ENCODE peak calls at places on chromosomes 3 and 15, in six cellular contexts. One of them, this sample, is unnamed.

GRCh38 chr15:80586141-80586540 is 109.0 kb upstream of the ABHD17C start:
- DNase-seq in mesenchymal stem cell: no peak
- DNase-seq in neuronal stem cell: no peak
- DNase-seq in H9: no peak
- DNase-seq in IMR-90: no peak
- DNase-seq in mesendoderm: no peak
- DNase-seq in this sample: no peak

GRCh38 chr3:157406376-157406775 is 30.3 kb upstream of the PTX3 start:
- DNase-seq in mesenchymal stem cell: no peak
- DNase-seq in neuronal stem cell: no peak
- DNase-seq in H9: no peak
- DNase-seq in IMR-90: no peak
- DNase-seq in mesendoderm: no peak
- DNase-seq in this sample: no peak

GRCh38 chr3:40768536-40768935 is 243.8 kb downstream of the ZNF621 start:
- DNase-seq in mesenchymal stem cell: peak
- DNase-seq in neuronal stem cell: no peak
- DNase-seq in H9: no peak
- DNase-seq in IMR-90: no peak
- DNase-seq in mesendoderm: no peak
- DNase-seq in this sample: no peak

GRCh38 chr3:44885618-44886017 is 11.2 kb downstream of the TGM4 start:
- DNase-seq in mesenchymal stem cell: peak
- DNase-seq in neuronal stem cell: no peak
- DNase-seq in H9: no peak
- DNase-seq in IMR-90: peak
- DNase-seq in mesendoderm: peak
- DNase-seq in this sample: no peak

GRCh38 chr3:161266731-161267150 is 45.6 kb downstream of the NMD3 start:
- DNase-seq in mesenchymal stem cell: peak
- DNase-seq in neuronal stem cell: no peak
- DNase-seq in H9: no peak
- DNase-seq in IMR-90: peak
- DNase-seq in mesendoderm: no peak
- DNase-seq in this sample: no peak

GRCh38 chr15:85646538-85647091 is 148.1 kb downstream of the KLHL25 start:
- DNase-seq in mesenchymal stem cell: peak
- DNase-seq in neuronal stem cell: no peak
- DNase-seq in H9: no peak
- DNase-seq in IMR-90: peak
- DNase-seq in mesendoderm: peak
- DNase-seq in this sample: no peak

GRCh38 chr15:82934100-82934880 is 18.2 kb downstream of the HOMER2 start:
- DNase-seq in mesenchymal stem cell: no peak
- DNase-seq in neuronal stem cell: no peak
- DNase-seq in H9: no peak
- DNase-seq in IMR-90: no peak
- DNase-seq in mesendoderm: no peak
- DNase-seq in this sample: no peak

GRCh38 chr3:7978104-7978457 is 523.5 kb upstream of the LMCD1 start:
- DNase-seq in mesenchymal stem cell: no peak
- DNase-seq in neuronal stem cell: peak
- DNase-seq in H9: no peak
- DNase-seq in IMR-90: no peak
- DNase-seq in mesendoderm: no peak
- DNase-seq in this sample: no peak

GRCh38 chr15:60660290-60661051 is 181.5 kb upstream of the ICE2 start:
- DNase-seq in mesenchymal stem cell: peak
- DNase-seq in neuronal stem cell: no peak
- DNase-seq in H9: no peak
- DNase-seq in IMR-90: peak
- DNase-seq in mesendoderm: no peak
- DNase-seq in this sample: no peak

GRCh38 chr15:74788716-74789151 is 6.9 kb downstream of the CSK start:
- DNase-seq in mesenchymal stem cell: no peak
- DNase-seq in neuronal stem cell: no peak
- DNase-seq in H9: no peak
- DNase-seq in IMR-90: no peak
- DNase-seq in mesendoderm: no peak
- DNase-seq in this sample: no peak

GRCh38 chr15:83658406-83658805 is 4.5 kb downstream of the ADAMTSL3 start:
- DNase-seq in mesenchymal stem cell: no peak
- DNase-seq in neuronal stem cell: no peak
- DNase-seq in H9: no peak
- DNase-seq in IMR-90: no peak
- DNase-seq in mesendoderm: no peak
- DNase-seq in this sample: no peak

GRCh38 chr15:34436956-34437442 is 609 bp downstream of the GOLGA8A start:
- DNase-seq in mesenchymal stem cell: peak
- DNase-seq in neuronal stem cell: peak
- DNase-seq in H9: peak
- DNase-seq in IMR-90: peak
- DNase-seq in mesendoderm: peak
- DNase-seq in this sample: peak

GRCh38 chr3:179037361-179037760 is 34.2 kb downstream of the ZMAT3 start:
- DNase-seq in mesenchymal stem cell: peak
- DNase-seq in neuronal stem cell: no peak
- DNase-seq in H9: peak
- DNase-seq in IMR-90: peak
- DNase-seq in mesendoderm: peak
- DNase-seq in this sample: no peak

GRCh38 chr3:134449277-134449676 is 36.5 kb downstream of the ANAPC13 start:
- DNase-seq in mesenchymal stem cell: peak
- DNase-seq in neuronal stem cell: no peak
- DNase-seq in H9: peak
- DNase-seq in IMR-90: peak
- DNase-seq in mesendoderm: peak
- DNase-seq in this sample: peak
- H2BK15ac ChIP-seq in mesenchymal stem cell: peak
- H2BK15ac ChIP-seq in neuronal stem cell: no peak
- H2BK15ac ChIP-seq in H9: no peak
- H2BK15ac ChIP-seq in IMR-90: peak
- H2BK15ac ChIP-seq in mesendoderm: no peak
- H2BK15ac ChIP-seq in this sample: peak

GRCh38 chr3:54696313-54696712 is 231.5 kb downstream of the LRTM1 start:
- DNase-seq in mesenchymal stem cell: peak
- DNase-seq in neuronal stem cell: no peak
- DNase-seq in H9: no peak
- DNase-seq in IMR-90: no peak
- DNase-seq in mesendoderm: no peak
- DNase-seq in this sample: no peak
- H2BK15ac ChIP-seq in mesenchymal stem cell: no peak
- H2BK15ac ChIP-seq in neuronal stem cell: no peak
- H2BK15ac ChIP-seq in H9: no peak
- H2BK15ac ChIP-seq in IMR-90: no peak
- H2BK15ac ChIP-seq in mesendoderm: no peak
- H2BK15ac ChIP-seq in this sample: no peak

GRCh38 chr3:114435733-114436132 is 141.9 kb downstream of the TIGIT start:
- DNase-seq in mesenchymal stem cell: no peak
- DNase-seq in neuronal stem cell: no peak
- DNase-seq in H9: no peak
- DNase-seq in IMR-90: peak
- DNase-seq in mesendoderm: no peak
- DNase-seq in this sample: no peak

GRCh38 chr3:114439279-114439678 is 145.5 kb downstream of the TIGIT start:
- DNase-seq in mesenchymal stem cell: peak
- DNase-seq in neuronal stem cell: no peak
- DNase-seq in H9: no peak
- DNase-seq in IMR-90: peak
- DNase-seq in mesendoderm: peak
- DNase-seq in this sample: no peak

GRCh38 chr3:114440700-114441099 is 146.9 kb downstream of the TIGIT start:
- DNase-seq in mesenchymal stem cell: no peak
- DNase-seq in neuronal stem cell: no peak
- DNase-seq in H9: no peak
- DNase-seq in IMR-90: no peak
- DNase-seq in mesendoderm: no peak
- DNase-seq in this sample: no peak

GRCh38 chr3:114436182-114436581 is 142.4 kb downstream of the TIGIT start:
- DNase-seq in mesenchymal stem cell: no peak
- DNase-seq in neuronal stem cell: no peak
- DNase-seq in H9: no peak
- DNase-seq in IMR-90: no peak
- DNase-seq in mesendoderm: no peak
- DNase-seq in this sample: no peak

DNA sequence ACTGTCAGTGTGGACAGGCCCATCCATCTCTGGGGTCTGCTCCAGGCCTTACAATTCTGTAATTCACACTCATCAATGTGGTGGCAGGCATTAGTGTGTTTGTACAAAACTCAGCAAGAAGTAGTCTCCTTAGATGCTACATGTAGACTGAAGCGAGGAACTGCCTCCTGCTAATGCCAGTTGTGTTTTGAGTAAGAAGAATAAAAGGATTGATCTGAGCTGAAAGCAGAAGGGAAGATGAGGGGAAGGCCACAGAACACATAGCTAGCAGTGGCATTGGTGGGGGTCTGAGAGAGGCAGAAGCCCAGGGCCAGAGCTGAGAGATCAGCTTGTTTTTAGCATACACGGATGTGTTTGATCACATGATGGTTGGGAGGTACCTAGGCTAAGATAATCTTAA is 144.1 kb downstream of the TIGIT start:
- DNase-seq in mesenchymal stem cell: no peak
- DNase-seq in neuronal stem cell: no peak
- DNase-seq in H9: no peak
- DNase-seq in IMR-90: no peak
- DNase-seq in mesendoderm: no peak
- DNase-seq in this sample: no peak
- H2BK15ac ChIP-seq in mesenchymal stem cell: no peak
- H2BK15ac ChIP-seq in neuronal stem cell: no peak
- H2BK15ac ChIP-seq in H9: no peak
- H2BK15ac ChIP-seq in IMR-90: no peak
- H2BK15ac ChIP-seq in mesendoderm: no peak
- H2BK15ac ChIP-seq in this sample: no peak

GRCh38 chr3:171353423-171353822 is 106.8 kb downstream of the TNIK start:
- DNase-seq in mesenchymal stem cell: no peak
- DNase-seq in neuronal stem cell: no peak
- DNase-seq in H9: no peak
- DNase-seq in IMR-90: peak
- DNase-seq in mesendoderm: no peak
- DNase-seq in this sample: no peak

GRCh38 chr3:171351676-171352075 is 108.5 kb downstream of the TNIK start:
- DNase-seq in mesenchymal stem cell: peak
- DNase-seq in neuronal stem cell: no peak
- DNase-seq in H9: no peak
- DNase-seq in IMR-90: peak
- DNase-seq in mesendoderm: no peak
- DNase-seq in this sample: no peak

GRCh38 chr3:171354049-171354705 is 106.0 kb downstream of the TNIK start:
- DNase-seq in mesenchymal stem cell: no peak
- DNase-seq in neuronal stem cell: no peak
- DNase-seq in H9: no peak
- DNase-seq in IMR-90: no peak
- DNase-seq in mesendoderm: no peak
- DNase-seq in this sample: no peak

GRCh38 chr3:171350364-171350763 is 109.8 kb downstream of the TNIK start:
- DNase-seq in mesenchymal stem cell: no peak
- DNase-seq in neuronal stem cell: no peak
- DNase-seq in H9: no peak
- DNase-seq in IMR-90: no peak
- DNase-seq in mesendoderm: no peak
- DNase-seq in this sample: no peak

GRCh38 chr3:171352387-171352935 is 107.7 kb downstream of the TNIK start:
- DNase-seq in mesenchymal stem cell: no peak
- DNase-seq in neuronal stem cell: no peak
- DNase-seq in H9: no peak
- DNase-seq in IMR-90: no peak
- DNase-seq in mesendoderm: no peak
- DNase-seq in this sample: no peak
- H2BK15ac ChIP-seq in mesenchymal stem cell: no peak
- H2BK15ac ChIP-seq in neuronal stem cell: no peak
- H2BK15ac ChIP-seq in H9: no peak
- H2BK15ac ChIP-seq in IMR-90: no peak
- H2BK15ac ChIP-seq in mesendoderm: no peak
- H2BK15ac ChIP-seq in this sample: no peak

DNA sequence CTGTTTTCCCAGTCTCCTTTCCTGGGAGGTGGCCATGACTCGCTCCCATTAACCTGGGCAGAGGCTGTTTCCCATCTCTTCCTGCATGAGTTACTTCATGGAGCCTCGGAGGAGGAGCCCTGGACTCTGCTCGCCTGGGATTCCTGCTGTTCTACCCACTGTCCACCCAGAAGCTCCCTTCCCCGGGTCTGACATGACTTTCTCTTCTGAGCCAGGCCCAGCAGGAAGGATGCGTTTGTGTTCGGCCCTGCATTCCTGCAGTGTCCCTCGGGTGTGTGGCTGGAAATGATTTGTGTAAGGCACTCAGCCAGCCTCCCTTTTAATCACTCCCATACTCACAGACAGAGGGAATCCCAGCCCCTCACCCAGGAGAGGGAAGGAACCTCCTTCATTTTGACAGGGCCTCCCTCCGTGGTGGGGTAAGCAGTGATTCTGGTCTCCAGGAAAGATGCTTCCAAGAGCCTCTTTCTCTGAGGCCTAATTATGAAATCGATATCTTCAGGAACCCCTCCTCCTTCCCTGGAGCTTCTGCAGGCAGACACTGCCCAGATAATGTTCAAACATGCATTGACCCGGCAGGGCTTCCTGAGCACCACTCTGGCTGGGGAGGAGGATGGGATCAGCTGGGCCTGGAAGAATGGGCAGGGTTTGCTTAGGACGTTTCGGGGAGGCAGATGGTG is 41.6 kb upstream of the DLG1 start:
- DNase-seq in mesenchymal stem cell: peak
- DNase-seq in neuronal stem cell: no peak
- DNase-seq in H9: no peak
- DNase-seq in IMR-90: peak
- DNase-seq in mesendoderm: peak
- DNase-seq in this sample: no peak
- H2BK15ac ChIP-seq in mesenchymal stem cell: peak
- H2BK15ac ChIP-seq in neuronal stem cell: no peak
- H2BK15ac ChIP-seq in H9: no peak
- H2BK15ac ChIP-seq in IMR-90: no peak
- H2BK15ac ChIP-seq in mesendoderm: no peak
- H2BK15ac ChIP-seq in this sample: no peak

DNA sequence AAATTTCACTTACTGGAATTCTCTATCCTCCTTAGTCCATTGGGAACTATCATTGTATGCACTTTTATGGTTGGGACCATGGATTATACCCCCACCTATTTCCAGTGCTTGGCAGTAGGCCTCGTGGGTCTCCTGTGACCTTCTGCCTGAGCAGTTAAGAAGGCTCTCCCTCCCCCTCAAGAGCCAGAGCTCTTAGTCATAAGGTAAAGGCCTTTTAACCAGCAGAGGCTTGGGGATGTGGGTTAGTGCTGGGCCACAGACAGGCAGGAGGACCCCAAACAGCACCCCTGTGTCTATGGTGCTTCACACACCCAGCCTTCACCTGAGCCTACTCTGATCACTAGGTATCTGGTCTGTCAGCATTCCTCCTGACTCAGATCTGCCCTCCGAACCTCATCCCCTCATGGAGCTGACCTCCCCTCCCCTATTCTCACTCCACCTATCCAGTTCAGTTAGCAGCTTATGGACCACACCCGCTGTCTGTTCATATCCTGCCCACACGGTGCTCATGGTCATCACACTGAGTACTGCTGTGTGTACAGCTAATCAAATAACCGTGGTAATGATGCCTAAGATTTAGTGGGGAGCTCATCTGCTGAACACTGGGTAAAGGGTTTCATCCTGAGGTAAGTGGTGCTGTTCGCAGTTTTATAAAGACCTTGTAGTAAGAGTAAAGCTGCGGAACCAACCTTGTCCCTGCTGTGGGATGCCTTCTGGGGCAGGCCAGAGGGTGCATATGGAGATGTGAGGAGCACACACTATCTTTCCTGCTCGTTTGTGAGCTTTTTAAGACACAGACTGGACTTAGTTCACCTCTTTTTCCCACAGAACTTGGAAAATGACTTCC is 40.9 kb downstream of the KLHL18 start:
- DNase-seq in mesenchymal stem cell: no peak
- DNase-seq in neuronal stem cell: no peak
- DNase-seq in H9: peak
- DNase-seq in IMR-90: peak
- DNase-seq in mesendoderm: peak
- DNase-seq in this sample: no peak
- H2BK15ac ChIP-seq in mesenchymal stem cell: no peak
- H2BK15ac ChIP-seq in neuronal stem cell: no peak
- H2BK15ac ChIP-seq in H9: no peak
- H2BK15ac ChIP-seq in IMR-90: peak
- H2BK15ac ChIP-seq in mesendoderm: no peak
- H2BK15ac ChIP-seq in this sample: no peak